ENCODE peak calls at places on chromosome 16, in four cellular contexts. U is NCI-H1436, H is naive B cell, L is left cardiac atrium. D is an unnamed sample.

GRCh38 chr16:83113317-83113716 is 486.5 kb downstream of the CDH13 start:
- DNase-seq in U (no peak), H (no peak), L (no peak), D (no peak)

GRCh38 chr16:73093146-73094144 is 45.5 kb upstream of the ZFHX3 start:
- DNase-seq in L (no peak), H (no peak), U (no peak), D (no peak)

GRCh38 chr16:10150906-10151305 is 31.3 kb downstream of the GRIN2A start:
- DNase-seq in L (no peak), U (no peak), H (no peak), D (no peak)

GRCh38 chr16:85528528-85529387 is 84.4 kb upstream of the GSE1 start:
- DNase-seq in U (no peak), H (peak), L (no peak), D (peak)

GRCh38 chr16:716250-716607 is 1.3 kb downstream of the METRN start:
- DNase-seq in U (no peak), L (no peak), H (no peak), D (no peak)

GRCh38 chr16:12406840-12407690 is 396.6 kb downstream of the CPPED1 start:
- DNase-seq in U (no peak), H (no peak), L (no peak), D (no peak)

GRCh38 chr16:2535644-2536021 is 2.2 kb upstream of the PDPK1 start:
- DNase-seq in U (no peak), H (no peak), L (peak), D (no peak)

GRCh38 chr16:17161034-17161433 is 309.7 kb downstream of the XYLT1 start:
- DNase-seq in L (no peak), H (no peak), U (no peak), D (no peak)

GRCh38 chr16:50547944-50548658 is at the start of gene NKD1:
- DNase-seq in U (peak), H (peak), L (peak), D (peak)

GRCh38 chr16:1367486-1368174 is 15.9 kb downstream of the GNPTG start:
- DNase-seq in L (no peak), H (no peak), U (no peak), D (peak)

GRCh38 chr16:11224096-11224893 is 31.7 kb downstream of the SOCS1 start:
- DNase-seq in L (peak), U (no peak), H (peak), D (peak)